ENCODE peak calls at places on chromosome 5, in eight cellular contexts. R is astrocyte of the spinal cord, A is brain microvascular endothelial cell, T is fibroblast of pulmonary artery, U is uterus, C is HCT116, Q is IMR-90, L is NB4. X is an unnamed sample.

GRCh38 chr5:101580591-101580990 is 677.5 kb upstream of the ST8SIA4 start:
- DNase-seq in R (peak), Q (no peak), T (no peak), U (no peak), C (no peak), L (no peak), A (no peak), X (no peak)

GRCh38 chr5:60699549-60700346 is at the start of gene DEPDC1B:
- DNase-seq in A (peak), U (peak), Q (peak), T (peak), C (peak), L (peak), R (peak), X (peak)

GRCh38 chr5:40676643-40677333 is 2.9 kb upstream of the PTGER4 start:
- DNase-seq in L (peak), T (peak), Q (peak), A (peak), U (peak), C (no peak), R (peak), X (peak)

GRCh38 chr5:157516016-157516415 is 56.0 kb downstream of the NIPAL4 start:
- DNase-seq in T (peak), Q (peak), A (peak), L (no peak), C (no peak), R (peak), U (peak), X (peak)

GRCh38 chr5:146690880-146691355 is 174.9 kb upstream of the GPR151 start:
- DNase-seq in R (no peak), Q (no peak), T (no peak), C (no peak), L (no peak), A (no peak), U (no peak), X (no peak)

GRCh38 chr5:21649969-21650368 is 1203.2 kb downstream of the CDH12 start:
- DNase-seq in Q (no peak), U (no peak), A (no peak), L (no peak), R (peak), C (no peak), T (no peak), X (no peak)

GRCh38 chr5:24642022-24642421 is 2.8 kb downstream of the CDH10 start:
- DNase-seq in U (no peak), C (no peak), T (peak), Q (peak), A (peak), R (peak), L (peak), X (no peak)

GRCh38 chr5:146076455-146076854 is 28.9 kb downstream of the PLAC8L1 start:
- DNase-seq in T (no peak), Q (no peak), L (peak), R (no peak), U (no peak), C (no peak), A (no peak), X (no peak)

GRCh38 chr5:176654856-176655255 is 7.6 kb downstream of the TSPAN17 start:
- DNase-seq in T (no peak), R (no peak), Q (no peak), L (no peak), A (no peak), U (no peak), C (no peak), X (no peak)

GRCh38 chr5:45799388-45799787 is 103.2 kb upstream of the HCN1 start:
- DNase-seq in A (no peak), Q (no peak), U (no peak), C (no peak), T (no peak), R (no peak), L (no peak), X (no peak)

GRCh38 chr5:7397005-7397546 is 1.1 kb downstream of the ADCY2 start:
- DNase-seq in R (peak), T (no peak), L (peak), A (no peak), Q (no peak), C (no peak), U (no peak), X (peak)

GRCh38 chr5:132905938-132906337 is 32.5 kb downstream of the LEAP2 start:
- DNase-seq in R (no peak), C (no peak), T (peak), Q (peak), A (no peak), L (peak), U (no peak), X (no peak)

GRCh38 chr5:157596449-157596848 is 20.9 kb upstream of the ADAM19 start:
- DNase-seq in T (no peak), L (peak), C (no peak), U (no peak), A (no peak), Q (no peak), R (no peak), X (no peak)

GRCh38 chr5:74865293-74865798 is 841 bp downstream of the FAM169A start:
- DNase-seq in T (no peak), L (no peak), R (no peak), C (no peak), Q (no peak), U (no peak), A (no peak), X (no peak)

GRCh38 chr5:156383510-156383909 is 56.5 kb downstream of the SGCD start:
- DNase-seq in U (no peak), A (no peak), R (peak), T (peak), L (no peak), C (no peak), Q (peak), X (peak)

GRCh38 chr5:133384903-133385302 is 227.4 kb downstream of the FSTL4 start:
- DNase-seq in C (no peak), T (no peak), U (no peak), L (no peak), Q (no peak), A (no peak), R (no peak), X (no peak)

GRCh38 chr5:149486726-149487635 is 64.3 kb downstream of the CSNK1A1 start:
- DNase-seq in L (no peak), R (peak), Q (peak), U (no peak), C (no peak), T (peak), A (peak), X (peak)

DNA sequence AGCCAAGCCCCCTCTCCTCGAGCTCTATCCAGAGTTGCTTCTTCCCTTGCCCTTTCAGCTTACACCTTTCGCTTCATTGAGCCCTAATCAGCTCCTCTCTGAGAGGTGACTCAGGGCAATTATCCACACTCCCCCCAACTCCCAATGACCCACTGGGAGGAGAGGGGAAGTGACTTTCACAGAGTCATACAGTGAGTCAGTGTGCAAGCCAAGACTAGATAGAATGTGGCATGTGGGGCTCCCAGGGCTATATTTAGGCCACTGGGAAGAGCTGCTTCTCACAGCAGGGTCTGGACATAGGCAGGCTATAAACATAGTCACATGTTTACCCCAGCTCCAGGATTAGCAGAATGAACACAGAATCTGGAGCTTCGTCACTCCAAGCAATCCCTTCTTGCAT is 57.4 kb downstream of the NRG2 start:
- DNase-seq in U (no peak), C (peak), R (peak), A (peak), Q (peak), L (peak), T (peak), X (peak)
- TF ChIP-seq CTCF in U (no peak), C (no peak), R (no peak), A (no peak), Q (no peak), L (no peak), T (no peak), X (no peak)

DNA sequence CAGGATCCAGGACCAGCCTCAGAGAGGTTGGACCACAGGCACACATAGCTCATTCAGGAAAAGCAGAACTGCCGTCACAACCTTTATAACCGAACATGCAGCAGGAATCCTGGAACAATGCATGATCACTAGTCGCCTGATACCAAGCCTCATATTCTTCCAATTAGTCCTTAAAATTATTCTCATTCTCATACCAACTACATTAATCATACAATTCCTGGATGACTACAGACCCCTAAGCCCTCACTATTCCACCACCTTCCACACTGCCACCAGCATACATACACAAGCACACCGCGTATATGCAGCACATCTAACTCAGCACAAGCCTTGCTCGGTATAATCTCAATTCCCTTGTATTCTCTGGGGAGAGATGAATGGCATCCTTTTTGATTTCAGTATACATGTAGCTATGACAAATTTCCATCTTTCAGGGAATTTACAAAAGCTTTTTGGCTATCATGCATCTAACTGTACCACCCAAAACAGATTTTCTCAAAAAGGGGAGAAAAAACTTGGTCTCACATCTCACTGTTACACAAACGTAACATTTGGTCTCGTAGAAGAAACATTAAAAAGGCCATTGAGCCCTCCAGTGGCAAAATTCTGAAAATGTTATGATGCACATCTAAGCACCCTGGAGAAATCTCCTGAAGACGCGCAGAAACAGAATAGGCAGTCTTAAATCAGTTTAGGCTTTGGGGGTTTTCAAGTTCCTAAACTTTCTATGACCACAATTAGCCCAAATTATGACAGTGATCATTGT is 46.2 kb downstream of the MCTP1 start:
- DNase-seq in T (peak), R (peak), L (peak), A (peak), Q (peak), U (no peak), C (no peak), X (peak)
- H3K4me3 ChIP-seq in T (no peak), R (no peak), L (no peak), A (peak), Q (no peak), U (no peak), C (no peak), X (no peak)

DNA sequence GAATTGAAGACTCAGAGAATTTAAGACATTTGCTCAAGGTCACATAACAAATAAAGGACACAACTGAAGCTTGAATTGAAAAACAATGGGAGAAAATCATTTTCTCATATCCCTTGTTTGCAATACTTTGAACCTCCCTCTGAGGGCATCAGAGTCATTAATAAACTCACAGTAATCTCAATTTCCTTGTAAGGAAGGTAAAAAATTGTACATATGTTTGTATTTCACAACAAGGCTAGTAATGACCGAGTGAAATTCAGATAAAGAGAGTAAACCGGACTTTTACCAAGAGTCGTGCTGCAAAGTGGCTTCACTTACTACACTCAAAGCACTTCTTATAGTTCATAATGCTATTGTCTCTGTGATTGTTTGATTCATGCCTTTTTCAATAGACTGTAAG is 665.0 kb downstream of the NR2F1-AS1 start:
- DNase-seq in C (no peak), A (no peak), U (no peak), T (peak), Q (peak), R (peak), L (no peak), X (peak)
- TF ChIP-seq CTCF in C (no peak), A (no peak), U (no peak), T (peak), Q (peak), R (peak), L (no peak), X (peak)

GRCh38 chr5:55896663-55897062 is 45.5 kb downstream of the IL31RA start:
- DNase-seq in R (no peak), A (no peak), Q (no peak), L (no peak), C (no peak), T (peak), U (no peak), X (peak)

GRCh38 chr5:55897905-55898304 is 46.7 kb downstream of the IL31RA start:
- DNase-seq in Q (peak), A (peak), T (peak), C (no peak), L (peak), U (peak), R (peak), X (peak)

GRCh38 chr5:55896238-55896637 is 45.1 kb downstream of the IL31RA start:
- DNase-seq in R (no peak), C (no peak), Q (no peak), T (no peak), U (no peak), A (no peak), L (no peak), X (no peak)

GRCh38 chr5:55899344-55899743 is 48.2 kb downstream of the IL31RA start:
- DNase-seq in Q (peak), L (no peak), A (peak), R (peak), U (no peak), T (peak), C (no peak), X (peak)

DNA sequence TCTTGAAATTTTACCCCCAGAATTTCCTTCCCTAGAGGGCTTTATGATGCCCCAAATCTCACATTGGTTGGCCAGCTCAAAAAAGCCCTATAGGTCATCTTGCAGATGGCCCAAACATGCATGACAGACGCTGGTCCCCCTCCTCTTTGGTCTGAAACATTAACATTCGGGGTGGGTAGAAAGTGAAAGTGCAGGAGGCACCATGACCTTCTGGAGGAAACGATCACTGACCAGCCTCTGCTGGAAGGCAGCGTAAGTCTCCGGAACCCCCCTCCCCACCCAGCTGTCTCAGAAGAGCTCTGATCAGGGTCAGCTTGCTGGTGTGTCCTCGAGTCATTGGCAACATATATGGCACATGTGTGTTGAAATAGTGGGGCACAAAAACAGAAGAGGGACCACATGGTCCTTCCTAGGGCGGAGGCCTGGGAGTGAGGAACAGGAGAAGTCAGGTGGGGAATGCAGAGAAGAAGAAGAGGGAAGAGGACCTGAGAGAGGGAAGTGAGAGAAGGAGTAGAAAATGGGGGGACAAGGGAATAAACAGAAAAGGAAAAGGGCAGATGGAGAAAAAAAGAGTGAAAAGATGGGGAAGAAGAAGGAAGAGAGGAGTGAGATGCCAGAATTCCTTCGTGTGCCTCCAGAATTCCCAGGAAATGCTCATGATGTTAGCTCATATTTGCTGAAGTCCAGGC is 46.2 kb downstream of the IL31RA start:
- DNase-seq in Q (no peak), R (peak), L (no peak), A (no peak), T (no peak), C (no peak), U (no peak), X (no peak)
- H3K4me3 ChIP-seq in Q (no peak), R (no peak), L (no peak), A (peak), T (no peak), C (no peak), U (peak), X (no peak)

DNA sequence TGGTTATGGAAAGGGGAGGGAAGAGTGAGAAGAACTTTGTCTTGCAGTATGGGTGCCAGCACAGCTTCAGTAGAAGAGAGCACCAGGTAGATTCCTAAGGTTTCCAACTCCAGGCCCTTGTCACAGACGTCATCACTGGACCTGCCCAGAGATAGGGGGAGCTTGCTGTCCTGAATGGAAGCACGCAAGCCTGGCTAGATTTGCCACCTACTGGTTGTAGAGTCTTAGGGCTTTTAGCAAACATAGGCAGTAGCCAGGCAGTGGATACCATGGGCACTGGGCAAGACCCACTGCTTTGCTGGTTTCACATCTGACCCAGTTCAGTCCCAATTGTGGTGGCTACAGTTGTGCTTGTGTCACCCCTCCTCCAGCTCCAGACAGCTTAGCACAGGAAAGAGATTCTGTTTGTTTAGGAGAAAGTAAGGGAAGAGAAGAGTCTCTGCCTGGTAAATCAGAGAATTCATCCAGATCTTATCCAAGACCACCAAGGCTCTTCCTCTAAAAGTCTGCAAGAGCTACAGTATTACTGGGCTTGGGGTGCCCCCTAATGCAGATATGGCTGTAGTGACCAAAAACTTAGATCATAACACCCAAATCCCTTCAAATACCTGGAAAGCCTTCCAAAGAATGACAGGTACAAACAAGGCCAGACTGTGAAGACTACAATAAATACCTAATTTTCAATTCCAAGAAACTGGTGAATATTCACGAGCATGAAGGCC is 158.9 kb downstream of the HINT1 start:
- DNase-seq in U (no peak), A (no peak), R (no peak), L (no peak), T (no peak), C (peak), Q (no peak), X (no peak)
- TF ChIP-seq CTCF in U (no peak), A (peak), R (peak), L (peak), T (no peak), C (no peak), Q (no peak), X (no peak)

GRCh38 chr5:54524704-54525103 is 7.1 kb downstream of the SNX18 start:
- DNase-seq in Q (no peak), U (no peak), R (peak), C (no peak), L (no peak), T (no peak), A (peak), X (no peak)
- H3K4me3 ChIP-seq in Q (peak), U (peak), R (no peak), C (no peak), L (peak), T (no peak), A (no peak), X (peak)

GRCh38 chr5:140737486-140737885 is 37.2 kb downstream of the ZMAT2 start:
- DNase-seq in T (no peak), Q (no peak), U (no peak), R (no peak), L (no peak), A (no peak), C (no peak), X (no peak)

GRCh38 chr5:140734354-140734753 is 34.1 kb downstream of the ZMAT2 start:
- DNase-seq in L (no peak), Q (no peak), U (no peak), A (no peak), C (no peak), T (peak), R (no peak), X (peak)
- TF ChIP-seq CTCF in L (no peak), Q (peak), U (peak), A (peak), C (peak), T (peak), R (no peak), X (peak)

GRCh38 chr5:85293139-85293785 is 908.6 kb upstream of the EDIL3 start:
- DNase-seq in U (no peak), T (peak), L (no peak), R (no peak), Q (peak), A (no peak), C (no peak), X (peak)
- H3K4me3 ChIP-seq in U (peak), T (peak), L (no peak), R (no peak), Q (peak), A (no peak), C (no peak), X (peak)

GRCh38 chr5:59188415-59189225 is 605.7 kb downstream of the RAB3C start:
- DNase-seq in C (peak), Q (peak), T (peak), L (peak), U (peak), R (peak), A (peak), X (peak)
- TF ChIP-seq CTCF in C (peak), Q (peak), T (peak), L (peak), U (peak), R (peak), A (peak), X (peak)